ENCODE peak calls at places on chromosomes 6 and 20, in nine cellular contexts. One of them, this sample, is unnamed.

GRCh38 chr6:161038229-161039003 is 46.8 kb downstream of the MAP3K4 start:
- DNase-seq in A549: peak; percentile 42
- DNase-seq in GM23248: peak; percentile 97
- DNase-seq in stimulated activated CD8-positive, alpha-beta memory T cell treated with anti-CD3 and anti-CD28 coated beads, Interleukin-7, amount 100 ng/mL, for 1 hour: no peak
- DNase-seq in CD8-positive, alpha-beta memory T cell: no peak
- DNase-seq in choroid plexus epithelial cell: peak; percentile 86
- DNase-seq in BE2C: no peak
- DNase-seq in memory B cell: no peak
- DNase-seq in D341Med: no peak
- DNase-seq in this sample: peak; percentile 79

GRCh38 chr6:122400467-122401089 is 1.1 kb downstream of the HSF2 start:
- DNase-seq in A549: no peak
- DNase-seq in GM23248: peak; percentile 22
- DNase-seq in stimulated activated CD8-positive, alpha-beta memory T cell treated with anti-CD3 and anti-CD28 coated beads, Interleukin-7, amount 100 ng/mL, for 1 hour: no peak
- DNase-seq in CD8-positive, alpha-beta memory T cell: no peak
- DNase-seq in choroid plexus epithelial cell: no peak
- DNase-seq in BE2C: no peak
- DNase-seq in memory B cell: no peak
- DNase-seq in D341Med: no peak
- DNase-seq in this sample: no peak

GRCh38 chr6:44151348-44152108 is 7.1 kb upstream of the CAPN11 start:
- DNase-seq in A549: peak; percentile 71
- DNase-seq in GM23248: peak; percentile 88
- DNase-seq in stimulated activated CD8-positive, alpha-beta memory T cell treated with anti-CD3 and anti-CD28 coated beads, Interleukin-7, amount 100 ng/mL, for 1 hour: peak; percentile 59
- DNase-seq in CD8-positive, alpha-beta memory T cell: peak; percentile 71
- DNase-seq in choroid plexus epithelial cell: peak; percentile 74
- DNase-seq in BE2C: peak; percentile 88
- DNase-seq in memory B cell: peak; percentile 93
- DNase-seq in D341Med: peak; percentile 94
- DNase-seq in this sample: peak; percentile 85

GRCh38 chr6:16057411-16057810 is 71.5 kb upstream of the MYLIP start:
- DNase-seq in A549: no peak
- DNase-seq in GM23248: no peak
- DNase-seq in stimulated activated CD8-positive, alpha-beta memory T cell treated with anti-CD3 and anti-CD28 coated beads, Interleukin-7, amount 100 ng/mL, for 1 hour: no peak
- DNase-seq in CD8-positive, alpha-beta memory T cell: no peak
- DNase-seq in choroid plexus epithelial cell: no peak
- DNase-seq in BE2C: no peak
- DNase-seq in memory B cell: no peak
- DNase-seq in D341Med: no peak
- DNase-seq in this sample: no peak

GRCh38 chr6:26536571-26537159 is 1.5 kb upstream of the HMGN4 start:
- DNase-seq in A549: peak; percentile 50
- DNase-seq in GM23248: peak; percentile 72
- DNase-seq in stimulated activated CD8-positive, alpha-beta memory T cell treated with anti-CD3 and anti-CD28 coated beads, Interleukin-7, amount 100 ng/mL, for 1 hour: no peak
- DNase-seq in CD8-positive, alpha-beta memory T cell: no peak
- DNase-seq in choroid plexus epithelial cell: peak; percentile 84
- DNase-seq in BE2C: peak; percentile 50
- DNase-seq in memory B cell: no peak
- DNase-seq in D341Med: no peak
- DNase-seq in this sample: no peak

GRCh38 chr6:164344801-164345291 is 930.3 kb downstream of the QKI start:
- DNase-seq in A549: no peak
- DNase-seq in GM23248: peak; percentile 3
- DNase-seq in stimulated activated CD8-positive, alpha-beta memory T cell treated with anti-CD3 and anti-CD28 coated beads, Interleukin-7, amount 100 ng/mL, for 1 hour: no peak
- DNase-seq in CD8-positive, alpha-beta memory T cell: no peak
- DNase-seq in choroid plexus epithelial cell: no peak
- DNase-seq in BE2C: no peak
- DNase-seq in memory B cell: no peak
- DNase-seq in D341Med: no peak
- DNase-seq in this sample: no peak

GRCh38 chr6:45780523-45780922 is 235.1 kb downstream of the CLIC5 start:
- DNase-seq in A549: no peak
- DNase-seq in GM23248: no peak
- DNase-seq in stimulated activated CD8-positive, alpha-beta memory T cell treated with anti-CD3 and anti-CD28 coated beads, Interleukin-7, amount 100 ng/mL, for 1 hour: no peak
- DNase-seq in CD8-positive, alpha-beta memory T cell: no peak
- DNase-seq in choroid plexus epithelial cell: no peak
- DNase-seq in BE2C: no peak
- DNase-seq in memory B cell: no peak
- DNase-seq in D341Med: no peak
- DNase-seq in this sample: no peak

GRCh38 chr20:7171911-7172310 is 404.4 kb downstream of the BMP2 start:
- DNase-seq in A549: no peak
- DNase-seq in GM23248: peak; percentile 33
- DNase-seq in stimulated activated CD8-positive, alpha-beta memory T cell treated with anti-CD3 and anti-CD28 coated beads, Interleukin-7, amount 100 ng/mL, for 1 hour: no peak
- DNase-seq in CD8-positive, alpha-beta memory T cell: no peak
- DNase-seq in choroid plexus epithelial cell: peak; percentile 94
- DNase-seq in BE2C: no peak
- DNase-seq in memory B cell: no peak
- DNase-seq in D341Med: no peak
- DNase-seq in this sample: no peak

GRCh38 chr6:42532038-42532669 is 31.7 kb upstream of the UBR2 start:
- DNase-seq in A549: peak; percentile 77
- DNase-seq in GM23248: peak; percentile 83
- DNase-seq in stimulated activated CD8-positive, alpha-beta memory T cell treated with anti-CD3 and anti-CD28 coated beads, Interleukin-7, amount 100 ng/mL, for 1 hour: no peak
- DNase-seq in CD8-positive, alpha-beta memory T cell: no peak
- DNase-seq in choroid plexus epithelial cell: peak; percentile 80
- DNase-seq in BE2C: peak; percentile 40
- DNase-seq in memory B cell: no peak
- DNase-seq in D341Med: peak; percentile 58
- DNase-seq in this sample: peak; percentile 67

GRCh38 chr20:7496394-7497111 is 443.7 kb downstream of the HAO1 start:
- DNase-seq in A549: no peak
- DNase-seq in GM23248: peak; percentile 20
- DNase-seq in stimulated activated CD8-positive, alpha-beta memory T cell treated with anti-CD3 and anti-CD28 coated beads, Interleukin-7, amount 100 ng/mL, for 1 hour: no peak
- DNase-seq in CD8-positive, alpha-beta memory T cell: no peak
- DNase-seq in choroid plexus epithelial cell: peak; percentile 82
- DNase-seq in BE2C: no peak
- DNase-seq in memory B cell: no peak
- DNase-seq in D341Med: no peak
- DNase-seq in this sample: peak; percentile 2

GRCh38 chr6:135311446-135312200 is 130.5 kb downstream of the MYB start:
- DNase-seq in A549: no peak
- DNase-seq in GM23248: no peak
- DNase-seq in stimulated activated CD8-positive, alpha-beta memory T cell treated with anti-CD3 and anti-CD28 coated beads, Interleukin-7, amount 100 ng/mL, for 1 hour: no peak
- DNase-seq in CD8-positive, alpha-beta memory T cell: no peak
- DNase-seq in choroid plexus epithelial cell: no peak
- DNase-seq in BE2C: no peak
- DNase-seq in memory B cell: no peak
- DNase-seq in D341Med: no peak
- DNase-seq in this sample: no peak